ENCODE peak calls at places on chromosomes 16 and 17, in ten cellular contexts. One of them, this sample, is unnamed.

GRCh38 chr17:63914471-63914870 is 3.4 kb upstream of the CSHL1 start:
- DNase-seq in non-pigmented ciliary epithelial cell: no peak
- DNase-seq in LoVo: no peak
- DNase-seq in activated T-helper 1 cell treated with Interleukin-2 at 50 U/mL for 16 hours: no peak
- DNase-seq in activated CD4-positive, alpha-beta T cell treated with anti-CD3 and anti-CD28 coated beads for 36 hours: no peak
- DNase-seq in NCI-H1105: no peak
- DNase-seq in gastrocnemius medialis: no peak
- DNase-seq in head of caudate nucleus: no peak
- DNase-seq in T follicular helper cell: no peak
- DNase-seq in fibroblast of mammary gland: no peak
- DNase-seq in this sample: no peak

GRCh38 chr17:68326681-68327080 is 35.4 kb downstream of the ARSG start:
- DNase-seq in LoVo: no peak
- DNase-seq in fibroblast of mammary gland: peak; percentile 27
- DNase-seq in head of caudate nucleus: no peak
- DNase-seq in gastrocnemius medialis: no peak
- DNase-seq in NCI-H1105: no peak
- DNase-seq in non-pigmented ciliary epithelial cell: no peak
- DNase-seq in activated T-helper 1 cell treated with Interleukin-2 at 50 U/mL for 16 hours: no peak
- DNase-seq in T follicular helper cell: no peak
- DNase-seq in activated CD4-positive, alpha-beta T cell treated with anti-CD3 and anti-CD28 coated beads for 36 hours: peak; percentile 49
- DNase-seq in this sample: no peak

GRCh38 chr16:50480206-50480605 is 68.0 kb upstream of the NKD1 start:
- DNase-seq in activated CD4-positive, alpha-beta T cell treated with anti-CD3 and anti-CD28 coated beads for 36 hours: no peak
- DNase-seq in LoVo: no peak
- DNase-seq in activated T-helper 1 cell treated with Interleukin-2 at 50 U/mL for 16 hours: no peak
- DNase-seq in non-pigmented ciliary epithelial cell: no peak
- DNase-seq in head of caudate nucleus: no peak
- DNase-seq in NCI-H1105: no peak
- DNase-seq in gastrocnemius medialis: no peak
- DNase-seq in T follicular helper cell: no peak
- DNase-seq in fibroblast of mammary gland: no peak
- DNase-seq in this sample: no peak

GRCh38 chr16:30910427-30911029 is 12.8 kb upstream of the FBXL19 start:
- DNase-seq in fibroblast of mammary gland: no peak
- DNase-seq in activated T-helper 1 cell treated with Interleukin-2 at 50 U/mL for 16 hours: no peak
- DNase-seq in LoVo: no peak
- DNase-seq in T follicular helper cell: no peak
- DNase-seq in NCI-H1105: no peak
- DNase-seq in gastrocnemius medialis: no peak
- DNase-seq in non-pigmented ciliary epithelial cell: no peak
- DNase-seq in head of caudate nucleus: no peak
- DNase-seq in activated CD4-positive, alpha-beta T cell treated with anti-CD3 and anti-CD28 coated beads for 36 hours: no peak
- DNase-seq in this sample: no peak

GRCh38 chr17:29091591-29092291 is 48.8 kb downstream of the PIPOX start:
- DNase-seq in activated T-helper 1 cell treated with Interleukin-2 at 50 U/mL for 16 hours: no peak
- DNase-seq in activated CD4-positive, alpha-beta T cell treated with anti-CD3 and anti-CD28 coated beads for 36 hours: no peak
- DNase-seq in gastrocnemius medialis: no peak
- DNase-seq in fibroblast of mammary gland: no peak
- DNase-seq in LoVo: no peak
- DNase-seq in NCI-H1105: peak; percentile 91
- DNase-seq in non-pigmented ciliary epithelial cell: no peak
- DNase-seq in T follicular helper cell: no peak
- DNase-seq in head of caudate nucleus: no peak
- DNase-seq in this sample: no peak

GRCh38 chr17:72539981-72540897 is 419.4 kb downstream of the SOX9 start:
- DNase-seq in fibroblast of mammary gland: peak; percentile 49
- DNase-seq in T follicular helper cell: peak; percentile 10
- DNase-seq in gastrocnemius medialis: peak; percentile 10
- DNase-seq in activated CD4-positive, alpha-beta T cell treated with anti-CD3 and anti-CD28 coated beads for 36 hours: peak; percentile 78
- DNase-seq in non-pigmented ciliary epithelial cell: no peak
- DNase-seq in activated T-helper 1 cell treated with Interleukin-2 at 50 U/mL for 16 hours: peak; percentile 28
- DNase-seq in LoVo: peak; percentile 30
- DNase-seq in head of caudate nucleus: peak; percentile 64
- DNase-seq in NCI-H1105: peak; percentile 65
- DNase-seq in this sample: no peak

GRCh38 chr17:63516910-63517824 is 6.0 kb upstream of the KCNH6 start:
- DNase-seq in gastrocnemius medialis: no peak
- DNase-seq in activated T-helper 1 cell treated with Interleukin-2 at 50 U/mL for 16 hours: no peak
- DNase-seq in T follicular helper cell: no peak
- DNase-seq in activated CD4-positive, alpha-beta T cell treated with anti-CD3 and anti-CD28 coated beads for 36 hours: peak; percentile 65
- DNase-seq in NCI-H1105: no peak
- DNase-seq in non-pigmented ciliary epithelial cell: no peak
- DNase-seq in LoVo: peak; percentile 32
- DNase-seq in head of caudate nucleus: no peak
- DNase-seq in fibroblast of mammary gland: peak; percentile 66
- DNase-seq in this sample: peak; percentile 43

GRCh38 chr16:76535-77272 is 1.3 kb upstream of the MPG start:
- DNase-seq in head of caudate nucleus: no peak
- DNase-seq in gastrocnemius medialis: peak; percentile 58
- DNase-seq in T follicular helper cell: no peak
- DNase-seq in fibroblast of mammary gland: peak; percentile 92
- DNase-seq in NCI-H1105: no peak
- DNase-seq in activated T-helper 1 cell treated with Interleukin-2 at 50 U/mL for 16 hours: no peak
- DNase-seq in activated CD4-positive, alpha-beta T cell treated with anti-CD3 and anti-CD28 coated beads for 36 hours: peak; percentile 51
- DNase-seq in non-pigmented ciliary epithelial cell: no peak
- DNase-seq in LoVo: peak; percentile 63
- DNase-seq in this sample: peak; percentile 35

GRCh38 chr17:65723356-65723928 is 162.0 kb upstream of the AXIN2 start:
- DNase-seq in non-pigmented ciliary epithelial cell: no peak
- DNase-seq in LoVo: peak; percentile 33
- DNase-seq in activated T-helper 1 cell treated with Interleukin-2 at 50 U/mL for 16 hours: no peak
- DNase-seq in fibroblast of mammary gland: peak; percentile 40
- DNase-seq in NCI-H1105: no peak
- DNase-seq in gastrocnemius medialis: no peak
- DNase-seq in head of caudate nucleus: no peak
- DNase-seq in activated CD4-positive, alpha-beta T cell treated with anti-CD3 and anti-CD28 coated beads for 36 hours: no peak
- DNase-seq in T follicular helper cell: no peak
- DNase-seq in this sample: no peak

GRCh38 chr16:4136229-4136813 is 20.1 kb upstream of the ADCY9 start:
- DNase-seq in activated CD4-positive, alpha-beta T cell treated with anti-CD3 and anti-CD28 coated beads for 36 hours: no peak
- DNase-seq in fibroblast of mammary gland: no peak
- DNase-seq in head of caudate nucleus: no peak
- DNase-seq in LoVo: peak; percentile 92
- DNase-seq in non-pigmented ciliary epithelial cell: no peak
- DNase-seq in activated T-helper 1 cell treated with Interleukin-2 at 50 U/mL for 16 hours: no peak
- DNase-seq in NCI-H1105: no peak
- DNase-seq in gastrocnemius medialis: no peak
- DNase-seq in T follicular helper cell: no peak
- DNase-seq in this sample: no peak

GRCh38 chr16:86403541-86404163 is 106.7 kb upstream of the FOXF1 start:
- DNase-seq in head of caudate nucleus: peak; percentile 41
- DNase-seq in activated CD4-positive, alpha-beta T cell treated with anti-CD3 and anti-CD28 coated beads for 36 hours: no peak
- DNase-seq in activated T-helper 1 cell treated with Interleukin-2 at 50 U/mL for 16 hours: no peak
- DNase-seq in LoVo: no peak
- DNase-seq in gastrocnemius medialis: no peak
- DNase-seq in non-pigmented ciliary epithelial cell: no peak
- DNase-seq in NCI-H1105: no peak
- DNase-seq in fibroblast of mammary gland: peak; percentile 22
- DNase-seq in T follicular helper cell: no peak
- DNase-seq in this sample: no peak

GRCh38 chr16:89805136-89805905 is 11.1 kb downstream of the FANCA start:
- DNase-seq in head of caudate nucleus: no peak
- DNase-seq in T follicular helper cell: no peak
- DNase-seq in non-pigmented ciliary epithelial cell: no peak
- DNase-seq in activated T-helper 1 cell treated with Interleukin-2 at 50 U/mL for 16 hours: no peak
- DNase-seq in fibroblast of mammary gland: peak; percentile 73
- DNase-seq in gastrocnemius medialis: no peak
- DNase-seq in LoVo: no peak
- DNase-seq in activated CD4-positive, alpha-beta T cell treated with anti-CD3 and anti-CD28 coated beads for 36 hours: no peak
- DNase-seq in NCI-H1105: no peak
- DNase-seq in this sample: no peak

GRCh38 chr17:66517336-66518009 is 215.1 kb downstream of the PRKCA start:
- DNase-seq in non-pigmented ciliary epithelial cell: no peak
- DNase-seq in NCI-H1105: no peak
- DNase-seq in T follicular helper cell: no peak
- DNase-seq in gastrocnemius medialis: no peak
- DNase-seq in LoVo: no peak
- DNase-seq in head of caudate nucleus: no peak
- DNase-seq in activated T-helper 1 cell treated with Interleukin-2 at 50 U/mL for 16 hours: no peak
- DNase-seq in fibroblast of mammary gland: no peak
- DNase-seq in activated CD4-positive, alpha-beta T cell treated with anti-CD3 and anti-CD28 coated beads for 36 hours: no peak
- DNase-seq in this sample: no peak